ENCODE peak calls at places on chromosomes 2 and 18, in eight cellular contexts. One of them, this sample, is unnamed.

GRCh38 chr2:190627881-190628412 is 20.9 kb upstream of the NAB1 start:
- DNase-seq in epithelial cell of esophagus: peak; percentile 24
- DNase-seq in astrocyte of the spinal cord: peak; percentile 13
- DNase-seq in GM13976: peak; percentile 65
- DNase-seq in thoracic aorta: no peak
- DNase-seq in lower lobe of right lung: no peak
- DNase-seq in breast epithelium: no peak
- DNase-seq in CD8-positive, alpha-beta T cell: no peak
- DNase-seq in this sample: peak; percentile 72

GRCh38 chr18:47719096-47719780 is 211.2 kb downstream of the SMAD2 start:
- DNase-seq in astrocyte of the spinal cord: no peak
- DNase-seq in epithelial cell of esophagus: no peak
- DNase-seq in breast epithelium: no peak
- DNase-seq in thoracic aorta: no peak
- DNase-seq in CD8-positive, alpha-beta T cell: no peak
- DNase-seq in lower lobe of right lung: no peak
- DNase-seq in GM13976: no peak
- DNase-seq in this sample: no peak

GRCh38 chr2:132715554-132715953 is 45.5 kb upstream of the LYPD1 start:
- DNase-seq in epithelial cell of esophagus: no peak
- DNase-seq in CD8-positive, alpha-beta T cell: no peak
- DNase-seq in thoracic aorta: no peak
- DNase-seq in breast epithelium: no peak
- DNase-seq in astrocyte of the spinal cord: no peak
- DNase-seq in lower lobe of right lung: no peak
- DNase-seq in GM13976: no peak
- DNase-seq in this sample: no peak

GRCh38 chr2:220586980-220587549 is 959.6 kb downstream of the SLC4A3 start:
- DNase-seq in thoracic aorta: no peak
- DNase-seq in astrocyte of the spinal cord: no peak
- DNase-seq in CD8-positive, alpha-beta T cell: no peak
- DNase-seq in epithelial cell of esophagus: no peak
- DNase-seq in breast epithelium: no peak
- DNase-seq in lower lobe of right lung: no peak
- DNase-seq in GM13976: no peak
- DNase-seq in this sample: no peak

GRCh38 chr18:67728364-67728763 is 211.8 kb upstream of the DSEL start:
- DNase-seq in lower lobe of right lung: no peak
- DNase-seq in epithelial cell of esophagus: peak; percentile 35
- DNase-seq in CD8-positive, alpha-beta T cell: no peak
- DNase-seq in thoracic aorta: no peak
- DNase-seq in breast epithelium: no peak
- DNase-seq in astrocyte of the spinal cord: no peak
- DNase-seq in GM13976: no peak
- DNase-seq in this sample: peak; percentile 7

GRCh38 chr2:222217712-222218111 is 81.1 kb downstream of the PAX3 start:
- DNase-seq in thoracic aorta: no peak
- DNase-seq in astrocyte of the spinal cord: no peak
- DNase-seq in epithelial cell of esophagus: no peak
- DNase-seq in GM13976: no peak
- DNase-seq in lower lobe of right lung: no peak
- DNase-seq in breast epithelium: no peak
- DNase-seq in CD8-positive, alpha-beta T cell: no peak
- DNase-seq in this sample: no peak

GRCh38 chr2:178804791-178805190 is 2.4 kb downstream of the TTN start:
- DNase-seq in epithelial cell of esophagus: peak; percentile 39
- DNase-seq in lower lobe of right lung: no peak
- DNase-seq in CD8-positive, alpha-beta T cell: no peak
- DNase-seq in GM13976: peak; percentile 35
- DNase-seq in thoracic aorta: no peak
- DNase-seq in breast epithelium: no peak
- DNase-seq in astrocyte of the spinal cord: no peak
- DNase-seq in this sample: no peak

GRCh38 chr18:57915848-57916596 is 112.9 kb upstream of the ATP8B1 start:
- DNase-seq in GM13976: no peak
- DNase-seq in breast epithelium: peak; percentile 32
- DNase-seq in thoracic aorta: no peak
- DNase-seq in CD8-positive, alpha-beta T cell: no peak
- DNase-seq in lower lobe of right lung: no peak
- DNase-seq in epithelial cell of esophagus: no peak
- DNase-seq in astrocyte of the spinal cord: no peak
- DNase-seq in this sample: peak; percentile 46

GRCh38 chr18:70454705-70455322 is 166.0 kb downstream of the SOCS6 start:
- DNase-seq in GM13976: peak; percentile 56
- DNase-seq in lower lobe of right lung: no peak
- DNase-seq in CD8-positive, alpha-beta T cell: no peak
- DNase-seq in thoracic aorta: no peak
- DNase-seq in epithelial cell of esophagus: peak; percentile 73
- DNase-seq in astrocyte of the spinal cord: peak; percentile 78
- DNase-seq in breast epithelium: no peak
- DNase-seq in this sample: peak; percentile 87

DNA sequence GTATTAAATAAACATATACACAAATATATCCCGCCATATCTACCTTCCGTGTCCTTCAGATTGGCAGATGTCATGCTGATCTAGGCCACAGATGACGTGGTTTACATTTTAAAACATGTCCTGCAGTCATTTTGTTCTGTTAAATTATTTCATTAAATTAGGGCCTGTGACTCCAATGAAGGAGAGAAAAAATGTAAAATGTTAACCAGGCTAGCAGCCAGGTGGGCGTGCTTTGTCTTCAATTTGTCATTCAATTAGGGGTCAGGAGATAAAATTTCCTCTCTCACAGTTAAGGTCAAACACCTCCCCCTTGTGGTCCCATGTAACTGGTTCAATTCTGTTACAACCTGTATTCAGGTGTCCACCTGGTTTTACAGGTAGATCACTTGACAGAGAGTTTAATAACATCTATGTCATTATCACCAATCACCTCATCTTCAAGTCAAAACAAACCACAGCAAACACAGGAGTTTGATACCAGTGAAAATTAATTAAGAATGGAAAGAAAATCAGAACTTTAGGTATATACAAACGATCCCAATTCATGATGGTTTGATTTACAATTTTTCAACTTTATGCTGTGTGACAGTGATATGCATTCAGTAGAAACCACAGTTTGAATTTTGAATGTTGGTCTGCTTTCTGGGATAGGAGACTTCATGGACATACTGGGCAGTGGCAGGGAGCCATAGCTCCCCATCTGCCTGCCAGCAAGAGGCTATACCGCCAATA is 339.4 kb downstream of the CMPK2 start:
- DNase-seq in lower lobe of right lung: no peak
- DNase-seq in astrocyte of the spinal cord: no peak
- DNase-seq in thoracic aorta: no peak
- DNase-seq in epithelial cell of esophagus: peak; percentile 63
- DNase-seq in CD8-positive, alpha-beta T cell: no peak
- DNase-seq in GM13976: peak; percentile 17
- DNase-seq in breast epithelium: no peak
- DNase-seq in this sample: no peak
- TF ChIP-seq CTCF in lower lobe of right lung: no peak
- TF ChIP-seq CTCF in astrocyte of the spinal cord: peak; percentile 20
- TF ChIP-seq CTCF in thoracic aorta: no peak
- TF ChIP-seq CTCF in epithelial cell of esophagus: peak; percentile 50
- TF ChIP-seq CTCF in CD8-positive, alpha-beta T cell: no peak
- TF ChIP-seq CTCF in GM13976: peak; percentile 39
- TF ChIP-seq CTCF in breast epithelium: no peak
- TF ChIP-seq CTCF in this sample: no peak

GRCh38 chr2:95266781-95267430 is 7.3 kb upstream of the PROM2 start:
- DNase-seq in CD8-positive, alpha-beta T cell: no peak
- DNase-seq in thoracic aorta: no peak
- DNase-seq in breast epithelium: no peak
- DNase-seq in epithelial cell of esophagus: no peak
- DNase-seq in GM13976: no peak
- DNase-seq in lower lobe of right lung: peak; percentile 24
- DNase-seq in astrocyte of the spinal cord: no peak
- DNase-seq in this sample: no peak

GRCh38 chr2:95265182-95265581 is 9.1 kb upstream of the PROM2 start:
- DNase-seq in GM13976: no peak
- DNase-seq in astrocyte of the spinal cord: no peak
- DNase-seq in thoracic aorta: no peak
- DNase-seq in epithelial cell of esophagus: no peak
- DNase-seq in breast epithelium: no peak
- DNase-seq in lower lobe of right lung: peak; percentile 17
- DNase-seq in CD8-positive, alpha-beta T cell: no peak
- DNase-seq in this sample: no peak

GRCh38 chr2:95267458-95268207 is 6.6 kb upstream of the PROM2 start:
- DNase-seq in CD8-positive, alpha-beta T cell: no peak
- DNase-seq in epithelial cell of esophagus: no peak
- DNase-seq in lower lobe of right lung: peak; percentile 21
- DNase-seq in thoracic aorta: no peak
- DNase-seq in breast epithelium: no peak
- DNase-seq in GM13976: no peak
- DNase-seq in astrocyte of the spinal cord: peak; percentile 22
- DNase-seq in this sample: peak; percentile 44

GRCh38 chr2:95262896-95263542 is 11.2 kb upstream of the PROM2 start:
- DNase-seq in thoracic aorta: no peak
- DNase-seq in breast epithelium: no peak
- DNase-seq in lower lobe of right lung: no peak
- DNase-seq in astrocyte of the spinal cord: no peak
- DNase-seq in GM13976: no peak
- DNase-seq in CD8-positive, alpha-beta T cell: no peak
- DNase-seq in epithelial cell of esophagus: peak; percentile 45
- DNase-seq in this sample: no peak

DNA sequence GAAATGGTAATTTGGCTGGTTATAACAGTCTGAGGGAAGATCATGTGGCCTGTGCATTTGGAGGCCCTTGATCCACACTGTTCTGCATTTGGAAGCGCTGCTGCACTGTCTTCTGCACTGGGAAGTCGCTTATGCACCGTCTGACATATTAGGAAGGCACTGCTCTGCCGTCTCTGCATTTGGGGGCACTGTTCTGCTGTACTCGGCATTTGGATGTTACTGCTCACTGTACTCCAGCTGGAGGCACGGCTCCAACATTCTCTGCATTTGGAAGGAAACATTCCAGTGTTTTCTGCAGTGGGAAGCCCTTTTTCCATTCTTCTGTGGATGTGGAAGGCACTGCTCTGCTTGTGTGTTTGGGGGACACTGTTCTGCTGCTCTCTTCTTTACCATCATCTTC is 9.6 kb upstream of the PROM2 start:
- DNase-seq in lower lobe of right lung: peak; percentile 0
- DNase-seq in thoracic aorta: no peak
- DNase-seq in breast epithelium: no peak
- DNase-seq in astrocyte of the spinal cord: no peak
- DNase-seq in GM13976: no peak
- DNase-seq in CD8-positive, alpha-beta T cell: no peak
- DNase-seq in epithelial cell of esophagus: no peak
- DNase-seq in this sample: peak; percentile 19
- TF ChIP-seq CTCF in lower lobe of right lung: no peak
- TF ChIP-seq CTCF in thoracic aorta: no peak
- TF ChIP-seq CTCF in breast epithelium: no peak
- TF ChIP-seq CTCF in astrocyte of the spinal cord: no peak
- TF ChIP-seq CTCF in GM13976: no peak
- TF ChIP-seq CTCF in CD8-positive, alpha-beta T cell: no peak
- TF ChIP-seq CTCF in epithelial cell of esophagus: peak; percentile 2
- TF ChIP-seq CTCF in this sample: no peak

DNA sequence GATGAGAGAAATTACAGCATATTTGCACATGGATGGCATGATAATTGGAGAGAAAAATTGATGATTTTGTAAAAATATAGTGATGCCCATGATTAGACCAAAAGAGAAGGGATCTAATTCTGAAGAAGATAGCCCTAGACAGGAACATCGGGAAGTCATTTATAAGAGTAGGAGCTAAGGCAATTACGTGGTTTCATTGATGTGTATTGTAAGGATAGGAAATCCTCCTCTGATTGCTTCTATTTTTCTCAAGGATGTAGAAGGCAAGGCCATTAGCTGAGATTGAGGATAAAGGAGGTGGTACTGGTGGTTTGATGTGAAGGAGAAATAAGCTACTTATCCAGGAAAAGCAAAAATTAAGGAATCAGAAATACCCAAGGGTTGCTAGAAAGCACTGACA is 176.5 kb upstream of the SOX11 start:
- DNase-seq in astrocyte of the spinal cord: no peak
- DNase-seq in GM13976: no peak
- DNase-seq in epithelial cell of esophagus: no peak
- DNase-seq in breast epithelium: no peak
- DNase-seq in CD8-positive, alpha-beta T cell: no peak
- DNase-seq in lower lobe of right lung: no peak
- DNase-seq in thoracic aorta: no peak
- DNase-seq in this sample: no peak
- TF ChIP-seq CTCF in astrocyte of the spinal cord: no peak
- TF ChIP-seq CTCF in GM13976: no peak
- TF ChIP-seq CTCF in epithelial cell of esophagus: no peak
- TF ChIP-seq CTCF in breast epithelium: no peak
- TF ChIP-seq CTCF in CD8-positive, alpha-beta T cell: no peak
- TF ChIP-seq CTCF in lower lobe of right lung: no peak
- TF ChIP-seq CTCF in thoracic aorta: no peak
- TF ChIP-seq CTCF in this sample: no peak

GRCh38 chr2:171150694-171151285 is 9.9 kb downstream of the TLK1 start:
- DNase-seq in breast epithelium: no peak
- DNase-seq in epithelial cell of esophagus: no peak
- DNase-seq in astrocyte of the spinal cord: no peak
- DNase-seq in thoracic aorta: no peak
- DNase-seq in CD8-positive, alpha-beta T cell: no peak
- DNase-seq in GM13976: no peak
- DNase-seq in lower lobe of right lung: no peak
- DNase-seq in this sample: no peak

GRCh38 chr2:171149539-171149938 is 11.2 kb downstream of the TLK1 start:
- DNase-seq in astrocyte of the spinal cord: no peak
- DNase-seq in CD8-positive, alpha-beta T cell: no peak
- DNase-seq in epithelial cell of esophagus: no peak
- DNase-seq in lower lobe of right lung: no peak
- DNase-seq in breast epithelium: no peak
- DNase-seq in GM13976: no peak
- DNase-seq in thoracic aorta: no peak
- DNase-seq in this sample: no peak

GRCh38 chr2:171147081-171147480 is 13.6 kb downstream of the TLK1 start:
- DNase-seq in GM13976: no peak
- DNase-seq in epithelial cell of esophagus: no peak
- DNase-seq in lower lobe of right lung: no peak
- DNase-seq in CD8-positive, alpha-beta T cell: no peak
- DNase-seq in astrocyte of the spinal cord: no peak
- DNase-seq in thoracic aorta: no peak
- DNase-seq in breast epithelium: no peak
- DNase-seq in this sample: no peak

GRCh38 chr2:171146633-171147032 is 14.1 kb downstream of the TLK1 start:
- DNase-seq in breast epithelium: no peak
- DNase-seq in thoracic aorta: no peak
- DNase-seq in astrocyte of the spinal cord: no peak
- DNase-seq in epithelial cell of esophagus: peak; percentile 75
- DNase-seq in GM13976: no peak
- DNase-seq in lower lobe of right lung: no peak
- DNase-seq in CD8-positive, alpha-beta T cell: no peak
- DNase-seq in this sample: no peak

DNA sequence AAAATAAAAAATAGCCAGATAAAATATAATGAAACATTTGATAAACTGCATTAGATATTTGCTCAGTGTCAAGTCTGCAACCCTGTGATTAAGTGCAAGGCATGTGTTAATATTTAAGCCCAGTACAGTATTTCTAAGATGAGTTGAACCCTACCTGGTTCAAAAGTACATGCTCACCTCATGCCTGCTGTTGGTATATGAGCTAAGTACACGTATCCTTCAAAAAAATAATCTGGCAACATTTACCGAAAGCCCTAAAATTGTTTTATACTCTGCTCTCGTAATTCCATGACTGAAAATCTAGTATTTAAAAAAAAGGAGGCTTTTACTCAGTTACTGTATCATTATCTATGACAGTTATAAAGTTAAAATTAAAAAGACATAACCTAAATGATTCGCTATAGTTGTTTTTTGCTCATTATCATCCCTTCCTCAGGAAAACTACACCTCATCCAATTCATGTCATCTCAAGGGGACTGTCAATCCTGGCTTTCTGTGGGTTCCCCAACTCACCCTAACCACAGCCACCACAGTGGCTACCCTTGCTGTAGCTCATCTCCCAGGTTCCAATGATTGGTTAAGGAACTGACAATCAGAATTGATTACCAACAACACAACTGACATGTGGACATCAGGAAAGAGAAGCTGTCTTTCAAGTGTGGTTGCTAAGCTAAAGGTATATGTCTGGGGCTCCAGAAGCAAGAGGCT is 10.6 kb downstream of the TLK1 start:
- DNase-seq in GM13976: no peak
- DNase-seq in breast epithelium: no peak
- DNase-seq in lower lobe of right lung: no peak
- DNase-seq in epithelial cell of esophagus: no peak
- DNase-seq in CD8-positive, alpha-beta T cell: no peak
- DNase-seq in thoracic aorta: no peak
- DNase-seq in astrocyte of the spinal cord: no peak
- DNase-seq in this sample: no peak
- TF ChIP-seq CTCF in GM13976: no peak
- TF ChIP-seq CTCF in breast epithelium: no peak
- TF ChIP-seq CTCF in lower lobe of right lung: no peak
- TF ChIP-seq CTCF in epithelial cell of esophagus: no peak
- TF ChIP-seq CTCF in CD8-positive, alpha-beta T cell: no peak
- TF ChIP-seq CTCF in thoracic aorta: no peak
- TF ChIP-seq CTCF in astrocyte of the spinal cord: no peak
- TF ChIP-seq CTCF in this sample: no peak

This sample was measured in foreskin fibroblast.